ENCODE peak calls at places on chromosomes 3 and 15, in four cellular contexts. X is SW 1271; Y is uterus; P is activated naive CD8-positive, alpha-beta T cell treated with anti-CD3 and anti-CD28 coated beads, Interleukin-2, amount 50 U/mL, for 16 hours. G is an unnamed sample.

GRCh38 chr15:94670436-94671034 is 439.2 kb downstream of the MCTP2 start:
- DNase-seq in X (no peak), Y (no peak), P (no peak), G (no peak)

GRCh38 chr15:98676586-98677270 is 28.4 kb downstream of the IGF1R start:
- DNase-seq in P (no peak), Y (no peak), X (no peak), G (no peak)

GRCh38 chr15:25849431-25849921 is 13.7 kb downstream of the ATP10A start:
- DNase-seq in P (no peak), Y (no peak), X (no peak), G (no peak)

GRCh38 chr15:95840004-95840403 is 490.5 kb upstream of the NR2F2 start:
- DNase-seq in P (no peak), X (no peak), Y (peak; percentile 64), G (peak; percentile 36)

GRCh38 chr3:193822492-193823220 is 229.6 kb downstream of the OPA1 start:
- DNase-seq in Y (no peak), X (no peak), P (no peak), G (no peak)

GRCh38 chr15:35256555-35256954 is 171.5 kb upstream of the NANOGP8 start:
- DNase-seq in Y (no peak), X (no peak), P (no peak), G (no peak)

GRCh38 chr3:103613738-103614137 is 1178.9 kb downstream of the ZPLD1 start:
- DNase-seq in Y (no peak), P (no peak), X (no peak), G (no peak)

GRCh38 chr3:114383875-114384557 is 90.2 kb downstream of the TIGIT start:
- DNase-seq in X (peak; percentile 40), Y (peak; percentile 84), P (peak; percentile 32), G (peak; percentile 84)

GRCh38 chr3:38257583-38257982 is 8.0 kb upstream of the SLC22A13 start:
- DNase-seq in Y (no peak), X (no peak), P (no peak), G (no peak)

GRCh38 chr3:180401226-180401625 is 200.7 kb upstream of the TTC14 start:
- DNase-seq in Y (no peak), X (no peak), P (no peak), G (no peak)

GRCh38 chr15:37134699-37135131 is 34.4 kb upstream of the MEIS2 start:
- DNase-seq in Y (peak; percentile 31), X (no peak), P (no peak), G (no peak)

GRCh38 chr15:90188914-90189748 is 12.0 kb upstream of the SEMA4B start:
- DNase-seq in X (no peak), Y (no peak), P (no peak), G (no peak)

GRCh38 chr3:108221403-108221802 is 821 bp downstream of the IFT57 start:
- DNase-seq in X (no peak), Y (no peak), P (no peak), G (no peak)